ENCODE peak calls at places on chromosomes 5 and 9, in five cellular contexts. K is mammary epithelial cell, Q is fibroblast of lung, R is HepG2, O is PC-3. V is an unnamed sample.

GRCh38 chr5:64766105-64766504 is 2.4 kb downstream of the SREK1IP1 start:
- DNase-seq in K (peak; percentile 96), Q (peak; percentile 30), R (peak; percentile 30), O (peak; percentile 85), V (no peak)

GRCh38 chr5:36152324-36153298 is 700 bp downstream of the SKP2 start:
- DNase-seq in K (no peak), Q (peak; percentile 45), R (no peak), O (peak; percentile 12), V (peak; percentile 34)

GRCh38 chr5:86232246-86232645 is 385.5 kb upstream of the COX7C start:
- DNase-seq in K (no peak), Q (no peak), R (no peak), O (no peak), V (no peak)

GRCh38 chr9:124054671-124055212 is 43.2 kb downstream of the LHX2 start:
- DNase-seq in K (peak; percentile 83), Q (peak; percentile 85), R (peak; percentile 26), O (peak; percentile 84), V (no peak)

GRCh38 chr5:42598311-42598710 is 158.3 kb upstream of the CCDC152 start:
- DNase-seq in K (peak; percentile 81), Q (no peak), R (no peak), O (no peak), V (no peak)

GRCh38 chr9:93083592-93084470 is 12.2 kb upstream of the CARD19 start:
- DNase-seq in K (no peak), Q (peak; percentile 31), R (no peak), O (no peak), V (peak; percentile 0)

GRCh38 chr9:4258321-4259093 is 41.4 kb downstream of the GLIS3 start:
- DNase-seq in K (peak; percentile 62), Q (no peak), R (no peak), O (peak; percentile 24), V (no peak)

GRCh38 chr9:8817335-8817734 is 1017.8 kb upstream of the DMAC1 start:
- DNase-seq in K (no peak), Q (no peak), R (no peak), O (no peak), V (no peak)

GRCh38 chr9:94913550-94913949 is 187.1 kb downstream of the AOPEP start:
- DNase-seq in K (no peak), Q (no peak), R (peak; percentile 33), O (peak; percentile 28), V (peak; percentile 1)

GRCh38 chr9:131279927-131280530 is 3.7 kb upstream of the FAM78A start:
- DNase-seq in K (no peak), Q (no peak), R (no peak), O (no peak), V (no peak)

DNA sequence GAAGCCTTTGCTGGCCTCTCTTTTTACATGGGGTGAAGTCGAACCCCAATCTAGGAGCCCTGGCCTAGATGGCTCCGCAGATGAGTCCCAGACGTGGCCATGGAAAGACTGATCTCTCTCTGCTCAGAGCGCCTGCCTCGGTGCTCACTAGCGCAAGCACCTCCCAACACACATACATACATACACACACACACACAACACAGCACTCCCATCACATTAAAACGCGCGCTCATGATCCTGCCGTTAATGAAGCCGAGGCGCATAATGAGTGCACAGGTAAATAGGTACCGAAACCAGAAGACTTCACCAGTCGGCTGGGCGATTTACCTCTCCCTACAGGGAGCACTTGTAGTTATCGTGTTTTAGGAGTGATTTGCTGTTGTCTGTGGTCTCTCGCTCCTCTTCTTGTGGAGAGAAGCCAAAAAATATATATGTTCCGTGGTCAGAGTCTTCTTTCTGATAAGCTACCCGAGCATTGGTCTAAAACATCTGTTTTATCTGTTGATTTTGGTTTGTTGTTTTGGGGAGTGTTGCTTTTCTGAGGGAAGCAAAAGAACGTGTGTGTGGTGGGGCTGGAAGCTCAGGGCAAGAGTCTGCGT is 207.7 kb downstream of the MEF2C start:
- DNase-seq in K (no peak), Q (no peak), R (no peak), O (no peak), V (no peak)
- TF ChIP-seq EZH2 in K (peak; percentile 98), Q (peak; percentile 55), R (peak; percentile 67), O (no peak), V (peak; percentile 99)

DNA sequence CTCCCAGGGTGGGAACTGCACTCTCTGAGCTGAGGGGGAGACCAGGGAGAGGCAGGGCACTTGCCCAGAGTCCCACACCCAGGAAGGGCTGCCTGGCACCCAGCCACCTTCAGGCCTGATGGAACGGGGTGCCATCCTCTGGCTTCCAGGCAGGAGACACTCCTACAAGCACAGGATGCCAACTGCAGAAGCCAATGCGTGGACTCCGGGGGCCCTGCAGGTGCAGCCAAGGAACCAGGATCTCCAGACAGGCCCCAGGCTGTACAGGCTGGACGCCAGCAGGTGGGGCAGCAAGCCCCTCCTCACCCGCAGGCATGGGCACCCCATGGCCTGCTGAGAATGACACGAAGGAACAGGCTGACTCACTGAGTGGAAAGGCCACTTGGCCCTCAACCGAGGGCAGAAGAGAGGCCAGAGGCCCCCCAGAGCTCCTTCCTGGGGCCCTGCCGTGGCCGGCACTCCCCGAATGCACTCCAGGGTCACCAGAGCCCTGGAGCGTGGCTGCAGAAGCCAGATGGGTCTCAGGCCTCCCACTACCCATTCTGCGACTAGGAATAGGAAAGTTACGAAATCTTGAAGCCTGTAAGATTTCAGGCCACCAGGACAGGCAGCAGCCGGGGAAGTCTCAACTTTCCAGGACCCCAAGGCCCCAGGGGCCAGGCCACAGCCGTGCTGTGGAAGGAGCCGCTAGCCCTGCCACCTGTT is 15.7 kb downstream of the NACC2 start:
- DNase-seq in K (no peak), Q (peak; percentile 18), R (no peak), O (no peak), V (peak; percentile 16)
- TF ChIP-seq CTCF in K (no peak), Q (no peak), R (peak; percentile 7), O (no peak), V (peak; percentile 4)

DNA sequence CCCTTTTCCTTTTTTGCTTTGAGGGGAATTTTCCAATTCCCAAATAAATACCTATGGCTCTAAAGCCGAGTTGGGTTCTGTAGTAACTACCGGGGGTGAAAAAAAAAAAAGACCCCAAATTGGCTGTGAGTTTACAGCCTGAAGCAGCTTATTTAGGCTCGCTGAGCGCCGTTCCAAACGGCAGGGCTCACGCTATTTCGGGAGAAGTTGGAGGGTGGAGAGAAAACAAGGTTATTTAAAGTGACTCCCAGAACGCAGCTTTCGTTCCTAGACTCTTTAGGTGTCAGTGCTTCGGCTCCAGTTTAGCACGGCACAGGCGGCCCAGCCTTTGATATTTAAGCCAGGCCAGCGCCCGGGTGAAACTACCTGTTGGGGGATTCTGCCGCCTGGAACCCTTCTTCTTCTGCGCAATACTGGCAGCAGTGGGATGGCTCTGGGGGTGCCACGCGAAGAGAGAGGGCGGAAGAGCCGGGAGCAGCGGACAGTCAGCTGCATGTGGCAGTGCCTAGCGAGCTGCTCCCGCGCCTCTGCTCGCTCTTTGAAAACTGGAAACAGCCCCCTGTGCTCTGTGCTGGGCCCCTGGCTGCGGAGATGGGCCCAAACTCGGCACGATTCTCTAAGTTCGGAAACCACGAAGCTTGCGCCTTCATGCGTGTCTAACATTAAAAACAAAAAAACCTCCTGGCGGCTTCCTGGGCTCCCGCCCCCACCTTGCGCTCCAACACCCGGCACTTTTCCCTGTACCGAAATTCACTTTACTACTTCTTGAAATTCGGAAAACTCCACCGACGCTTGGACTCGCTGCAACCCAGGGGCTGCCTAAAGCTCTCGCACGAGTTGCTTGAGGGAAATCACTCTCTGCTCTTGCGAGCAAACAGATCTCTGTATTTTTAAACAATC is 34.5 kb upstream of the NFIB start:
- DNase-seq in K (peak; percentile 52), Q (peak; percentile 58), R (no peak), O (no peak), V (peak; percentile 64)
- TF ChIP-seq EZH2 in K (no peak), Q (peak; percentile 31), R (no peak), O (no peak), V (no peak)

DNA sequence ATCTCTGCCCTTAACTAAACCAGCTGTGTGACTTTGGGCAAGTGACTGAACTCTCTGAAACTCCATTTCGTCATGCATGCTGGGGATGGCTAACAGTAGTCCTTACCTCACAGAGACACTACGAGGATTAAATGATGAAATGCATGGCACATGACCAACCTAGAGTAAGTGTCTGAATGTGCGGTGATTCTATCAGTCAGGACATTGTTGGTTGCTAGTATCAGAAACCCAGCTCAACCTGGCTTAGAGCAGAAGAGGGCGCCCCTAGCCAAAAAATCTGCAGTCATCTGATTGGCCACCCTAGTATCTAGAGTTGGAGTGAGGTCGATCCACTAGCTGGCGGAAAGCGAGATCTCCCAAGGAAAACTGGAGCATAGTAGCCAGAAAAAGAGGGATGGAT is 25.2 kb downstream of the NEURL1B start:
- DNase-seq in K (no peak), Q (no peak), R (peak; percentile 24), O (peak; percentile 19), V (no peak)
- TF ChIP-seq CTCF in K (no peak), Q (no peak), R (peak; percentile 63), O (peak; percentile 24), V (peak; percentile 20)

GRCh38 chr5:80568251-80568650 is 1.8 kb downstream of the ANKRD34B start:
- DNase-seq in K (no peak), Q (no peak), R (no peak), O (no peak), V (no peak)

GRCh38 chr5:80566711-80567259 is 3.3 kb downstream of the ANKRD34B start:
- DNase-seq in K (no peak), Q (no peak), R (no peak), O (no peak), V (no peak)

GRCh38 chr5:80569086-80569960 is 757 bp downstream of the ANKRD34B start:
- DNase-seq in K (no peak), Q (no peak), R (no peak), O (no peak), V (peak; percentile 58)

GRCh38 chr5:80573062-80573461 is 3.0 kb upstream of the ANKRD34B start:
- DNase-seq in K (no peak), Q (no peak), R (no peak), O (no peak), V (no peak)

DNA sequence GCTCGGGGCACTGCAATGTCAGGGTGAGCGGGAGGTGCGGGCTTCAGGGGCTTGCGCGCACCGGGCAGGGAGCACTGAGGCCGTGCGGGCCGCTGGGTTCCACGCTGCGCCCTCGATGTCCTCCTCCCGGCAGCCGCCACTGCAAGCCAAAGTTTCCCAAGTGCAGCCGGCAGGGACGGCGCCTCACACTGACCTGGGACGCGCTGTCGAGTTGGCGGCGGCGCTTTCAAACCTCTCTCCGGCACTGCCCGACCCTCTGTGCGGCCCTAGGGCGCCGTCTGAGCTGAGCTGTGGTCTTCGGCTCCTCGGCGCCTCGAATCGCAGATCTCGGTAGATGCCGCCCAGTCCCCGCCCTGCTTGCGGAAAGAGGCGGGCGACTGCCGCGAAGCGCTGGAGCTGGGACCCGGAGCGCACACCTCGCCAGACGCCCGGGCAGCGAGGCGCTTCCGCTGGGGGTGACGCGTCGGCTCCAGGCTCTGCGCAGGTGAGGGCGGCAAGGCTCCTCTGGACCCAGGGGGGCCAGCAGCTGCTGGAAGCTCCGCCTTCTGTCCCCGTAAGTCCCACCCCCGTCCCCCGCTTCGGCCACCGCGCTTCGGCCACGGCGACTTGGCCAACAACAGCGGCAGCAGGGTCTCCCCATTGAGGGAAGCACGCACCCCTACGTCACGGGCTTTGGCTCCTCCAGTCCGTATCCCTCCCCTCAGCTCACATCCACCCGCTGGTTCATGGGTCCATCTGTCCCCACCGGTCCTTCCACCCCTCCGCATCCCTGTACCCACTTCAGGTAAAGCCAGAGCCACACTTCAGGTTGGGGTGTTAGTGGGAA is at the start of gene ANKRD34B:
- DNase-seq in K (peak; percentile 42), Q (no peak), R (no peak), O (no peak), V (peak; percentile 82)
- TF ChIP-seq EZH2 in K (no peak), Q (peak; percentile 18), R (peak; percentile 36), O (no peak), V (peak; percentile 85)

GRCh38 chr5:110333384-110333783 is 393.1 kb downstream of the TMEM232 start:
- DNase-seq in K (no peak), Q (peak; percentile 12), R (peak; percentile 24), O (peak; percentile 24), V (peak; percentile 78)
- TF ChIP-seq CTCF in K (peak; percentile 10), Q (peak; percentile 22), R (peak; percentile 62), O (peak; percentile 52), V (peak; percentile 80)

GRCh38 chr9:6645153-6646027 is at the start of gene GLDC:
- DNase-seq in K (peak; percentile 31), Q (no peak), R (peak; percentile 90), O (peak; percentile 87), V (peak; percentile 96)
- TF ChIP-seq EZH2 in K (no peak), Q (peak; percentile 19), R (no peak), O (no peak), V (no peak)

V was measured in neural progenitor cell.